ENCODE peak calls at places on chromosome 15, in seven cellular contexts. B, E, P, I, C, S and V are unnamed samples.

GRCh38 chr15:99158626-99159412 is 53.9 kb downstream of the SYNM start:
- DNase-seq in B (no peak), E (no peak), P (no peak), I (no peak), C (no peak), S (no peak), V (no peak)

GRCh38 chr15:42153874-42154575 is 2.4 kb downstream of the PLA2G4F start:
- DNase-seq in B (no peak), E (no peak), P (no peak), I (no peak), C (no peak), S (no peak), V (no peak)

GRCh38 chr15:59591372-59591771 is 20.2 kb upstream of the GCNT3 start:
- DNase-seq in B (no peak), E (no peak), P (no peak), I (no peak), C (no peak), S (no peak), V (no peak)

GRCh38 chr15:57881972-57882371 is 175.5 kb downstream of the POLR2M start:
- DNase-seq in B (no peak), E (no peak), P (no peak), I (no peak), C (no peak), S (no peak), V (no peak)

GRCh38 chr15:59158701-59159034 is 48.0 kb upstream of the LDHAL6B start:
- DNase-seq in B (peak; percentile 72), E (no peak), P (peak; percentile 75), I (no peak), C (no peak), S (no peak), V (no peak)

GRCh38 chr15:25439456-25439836 is 622 bp upstream of the UBE3A start:
- DNase-seq in B (no peak), E (no peak), P (no peak), I (no peak), C (peak; percentile 26), S (peak; percentile 45), V (no peak)

GRCh38 chr15:85379403-85380131 is 836 bp upstream of the AKAP13 start:
- DNase-seq in B (no peak), E (no peak), P (peak; percentile 32), I (peak; percentile 38), C (no peak), S (peak; percentile 57), V (no peak)

GRCh38 chr15:81322708-81323253 is 1.2 kb downstream of the STARD5 start:
- DNase-seq in B (no peak), E (no peak), P (no peak), I (no peak), C (no peak), S (peak; percentile 76), V (no peak)

GRCh38 chr15:39788108-39788507 is 5.5 kb upstream of the FSIP1 start:
- DNase-seq in B (no peak), E (no peak), P (no peak), I (no peak), C (peak; percentile 33), S (no peak), V (no peak)

GRCh38 chr15:34688699-34689098 is 66.1 kb downstream of the GJD2 start:
- DNase-seq in B (no peak), E (no peak), P (no peak), I (no peak), C (no peak), S (no peak), V (no peak)

GRCh38 chr15:85004551-85004950 is 22.9 kb downstream of the PDE8A start:
- DNase-seq in B (no peak), E (no peak), P (no peak), I (no peak), C (no peak), S (no peak), V (no peak)

GRCh38 chr15:94002026-94002425 is 229.3 kb upstream of the MCTP2 start:
- DNase-seq in B (no peak), E (no peak), P (no peak), I (no peak), C (no peak), S (no peak), V (no peak)

GRCh38 chr15:76195506-76196285 is 115.6 kb downstream of the ETFA start:
- DNase-seq in B (peak; percentile 36), E (no peak), P (no peak), I (no peak), C (no peak), S (no peak), V (no peak)

GRCh38 chr15:26503998-26504397 is 268.9 kb downstream of the GABRB3 start:
- DNase-seq in B (no peak), E (no peak), P (no peak), I (no peak), C (no peak), S (no peak), V (no peak)

GRCh38 chr15:90201944-90202375 is 830 bp downstream of the SEMA4B start:
- DNase-seq in B (peak; percentile 80), E (peak; percentile 51), P (no peak), I (no peak), C (no peak), S (peak; percentile 35), V (no peak)

GRCh38 chr15:44435893-44436667 is 8.7 kb downstream of the CTDSPL2 start:
- DNase-seq in B (no peak), E (no peak), P (no peak), I (no peak), C (no peak), S (no peak), V (no peak)

GRCh38 chr15:49675051-49675450 is 54.2 kb downstream of the DTWD1 start:
- DNase-seq in B (no peak), E (no peak), P (no peak), I (no peak), C (peak; percentile 91), S (no peak), V (no peak)

GRCh38 chr15:100330629-100331215 is 11.1 kb downstream of the ADAMTS17 start:
- DNase-seq in B (no peak), E (no peak), P (no peak), I (peak; percentile 21), C (no peak), S (no peak), V (no peak)

GRCh38 chr15:47513496-47513895 is 203.8 kb upstream of the SEMA6D start:
- DNase-seq in B (no peak), E (no peak), P (no peak), I (no peak), C (no peak), S (no peak), V (no peak)

GRCh38 chr15:41789662-41790061 is 15.4 kb downstream of the MAPKBP1 start:
- DNase-seq in B (no peak), E (no peak), P (no peak), I (no peak), C (no peak), S (no peak), V (no peak)

GRCh38 chr15:71278989-71279756 is 163.9 kb downstream of the THSD4 start:
- DNase-seq in B (no peak), E (no peak), P (peak; percentile 77), I (peak; percentile 69), C (peak; percentile 98), S (peak; percentile 75), V (peak; percentile 43)

GRCh38 chr15:57138260-57138895 is 219.9 kb downstream of the TCF12 start:
- DNase-seq in B (no peak), E (peak; percentile 28), P (peak; percentile 30), I (no peak), C (peak; percentile 88), S (no peak), V (no peak)

GRCh38 chr15:75153084-75153483 is 48.6 kb upstream of the C15orf39 start:
- DNase-seq in B (no peak), E (no peak), P (peak; percentile 33), I (no peak), C (peak; percentile 62), S (no peak), V (no peak)

GRCh38 chr15:61527836-61528589 is 298.9 kb upstream of the RORA start:
- DNase-seq in B (no peak), E (no peak), P (no peak), I (no peak), C (no peak), S (no peak), V (no peak)
- TF ChIP-seq CTCF in B (no peak), E (no peak), P (no peak), I (no peak), C (no peak), S (no peak), V (no peak)

GRCh38 chr15:69265347-69265955 is 33.3 kb upstream of the PAQR5 start:
- DNase-seq in B (no peak), E (no peak), P (no peak), I (no peak), C (peak; percentile 55), S (no peak), V (no peak)
- TF ChIP-seq CTCF in B (peak; percentile 45), E (peak; percentile 53), P (peak; percentile 9), I (no peak), C (peak; percentile 56), S (peak; percentile 52), V (no peak)

GRCh38 chr15:79099692-79100091 is 9.1 kb upstream of the RASGRF1 start:
- DNase-seq in B (no peak), E (no peak), P (no peak), I (peak; percentile 26), C (no peak), S (no peak), V (no peak)

GRCh38 chr15:79105141-79105540 is 14.6 kb upstream of the RASGRF1 start:
- DNase-seq in B (no peak), E (no peak), P (no peak), I (no peak), C (no peak), S (no peak), V (no peak)

GRCh38 chr15:79102595-79102994 is 12.0 kb upstream of the RASGRF1 start:
- DNase-seq in B (no peak), E (no peak), P (no peak), I (peak; percentile 9), C (no peak), S (no peak), V (no peak)

GRCh38 chr15:79101866-79102581 is 11.4 kb upstream of the RASGRF1 start:
- DNase-seq in B (no peak), E (no peak), P (no peak), I (no peak), C (peak; percentile 22), S (no peak), V (no peak)
- TF ChIP-seq CTCF in B (no peak), E (no peak), P (no peak), I (no peak), C (no peak), S (no peak), V (no peak)

GRCh38 chr15:78740904-78741274 is 70.4 kb downstream of the ADAMTS7 start:
- DNase-seq in B (no peak), E (no peak), P (peak; percentile 17), I (peak; percentile 22), C (no peak), S (no peak), V (no peak)

GRCh38 chr15:78734441-78735064 is 76.7 kb downstream of the ADAMTS7 start:
- DNase-seq in B (no peak), E (no peak), P (peak; percentile 17), I (peak; percentile 36), C (no peak), S (no peak), V (no peak)

GRCh38 chr15:78739206-78739605 is 72.1 kb downstream of the ADAMTS7 start:
- DNase-seq in B (no peak), E (no peak), P (peak; percentile 20), I (peak; percentile 14), C (no peak), S (peak; percentile 14), V (no peak)

GRCh38 chr15:78737187-78737820 is 74.0 kb downstream of the ADAMTS7 start:
- DNase-seq in B (no peak), E (no peak), P (peak; percentile 16), I (peak; percentile 33), C (no peak), S (no peak), V (no peak)

GRCh38 chr15:78739996-78740903 is 71.0 kb downstream of the ADAMTS7 start:
- DNase-seq in B (peak; percentile 75), E (peak; percentile 79), P (peak; percentile 59), I (peak; percentile 61), C (peak; percentile 57), S (peak; percentile 79), V (no peak)
- TF ChIP-seq CTCF in B (peak; percentile 34), E (peak; percentile 47), P (no peak), I (no peak), C (peak; percentile 45), S (peak; percentile 48), V (no peak)